ENCODE peak calls at places on chromosomes 2 and 18, in four cellular contexts. U is activated T-helper 1 cell treated with Interleukin-2 at 50 U/mL for 16 hours, G is NCI-H748 treated with DMSO at 0.1 percent for 48 hours, B is amniotic epithelial cell. O is an unnamed sample.

GRCh38 chr2:207328944-207329386 is 163.2 kb upstream of the KLF7 start:
- DNase-seq in G (no peak), B (no peak), U (no peak), O (no peak)

GRCh38 chr18:78915446-78916008 is 64.1 kb upstream of the SALL3 start:
- DNase-seq in G (no peak), B (no peak), U (no peak), O (no peak)

GRCh38 chr2:190649798-190650390 is 1.0 kb downstream of the NAB1 start:
- DNase-seq in G (peak; percentile 30), B (peak; percentile 40), U (no peak), O (peak; percentile 8)

GRCh38 chr2:162090109-162090508 is 16.1 kb upstream of the DPP4 start:
- DNase-seq in U (no peak), B (no peak), G (no peak), O (no peak)

GRCh38 chr18:44699571-44700261 is 19.0 kb downstream of the SETBP1 start:
- DNase-seq in B (no peak), U (no peak), G (no peak), O (no peak)

GRCh38 chr18:72452328-72452727 is 91.8 kb downstream of the CBLN2 start:
- DNase-seq in U (no peak), B (no peak), G (no peak), O (no peak)

GRCh38 chr2:232615339-232615738 is 18.1 kb upstream of the EFHD1 start:
- DNase-seq in U (no peak), B (no peak), G (no peak), O (no peak)

GRCh38 chr2:120379916-120380893 is 34.3 kb downstream of the INHBB start:
- DNase-seq in U (no peak), G (peak; percentile 80), B (no peak), O (no peak)

GRCh38 chr18:76580288-76580962 is 85.4 kb upstream of the ZNF516 start:
- DNase-seq in G (no peak), U (no peak), B (no peak), O (no peak)

GRCh38 chr2:23433282-23433681 is 48.3 kb downstream of the KLHL29 start:
- DNase-seq in B (no peak), U (no peak), G (no peak), O (no peak)

GRCh38 chr18:12282436-12283039 is 25.5 kb upstream of the TUBB6 start:
- DNase-seq in G (no peak), U (no peak), B (peak; percentile 81), O (peak; percentile 83)

GRCh38 chr2:155947069-155947468 is 385.5 kb downstream of the NR4A2 start:
- DNase-seq in B (no peak), G (no peak), U (no peak), O (no peak)

GRCh38 chr2:239369631-239370161 is 31.1 kb downstream of the HDAC4 start:
- DNase-seq in B (no peak), U (peak; percentile 51), G (no peak), O (peak; percentile 92)

GRCh38 chr2:20106746-20107145 is 55.3 kb upstream of the LAPTM4A start:
- DNase-seq in U (no peak), G (no peak), B (no peak), O (no peak)

GRCh38 chr18:63177822-63178525 is 141.6 kb downstream of the BCL2 start:
- DNase-seq in U (no peak), B (no peak), G (peak; percentile 44), O (no peak)

GRCh38 chr2:152408260-152408659 is 73.3 kb downstream of the FMNL2 start:
- DNase-seq in U (no peak), B (no peak), G (no peak), O (no peak)

GRCh38 chr2:173370198-173370597 is 15.5 kb downstream of the CDCA7 start:
- DNase-seq in U (no peak), B (no peak), G (no peak), O (no peak)

GRCh38 chr2:120682654-120683053 is 53.0 kb upstream of the GLI2 start:
- DNase-seq in U (no peak), G (no peak), B (no peak), O (no peak)

GRCh38 chr18:44198296-44199284 is 482.1 kb upstream of the SETBP1 start:
- DNase-seq in U (no peak), B (no peak), G (no peak), O (no peak)

GRCh38 chr2:196307775-196308174 is 136.4 kb upstream of the STK17B start:
- DNase-seq in U (no peak), B (no peak), G (no peak), O (no peak)

GRCh38 chr18:45920367-45920766 is 46.8 kb downstream of the EPG5 start:
- DNase-seq in G (no peak), B (peak; percentile 80), U (no peak), O (peak; percentile 63)

GRCh38 chr18:48941672-48942071 is 9.1 kb downstream of the SMAD7 start:
- DNase-seq in U (no peak), G (no peak), B (no peak), O (no peak)

GRCh38 chr2:57291209-57291608 is 755.4 kb upstream of the VRK2 start:
- DNase-seq in G (no peak), B (no peak), U (no peak), O (no peak)